ENCODE peak calls at places on chromosomes 5 and 9, in five cellular contexts. W is AG09319, H is neural crest cell, E is GM12878, Y is astrocyte. X is an unnamed sample.

GRCh38 chr5:32506809-32507208 is 62.3 kb upstream of the ZFR start:
- DNase-seq in H (no peak), W (peak), Y (peak), E (no peak), X (no peak)

GRCh38 chr5:178334856-178335255 is 102.3 kb upstream of the PHYKPL start:
- DNase-seq in H (no peak), Y (no peak), W (no peak), E (no peak), X (no peak)

GRCh38 chr9:126336350-126337335 is 10.0 kb downstream of the MVB12B start:
- DNase-seq in Y (no peak), E (no peak), W (no peak), H (no peak), X (no peak)

GRCh38 chr9:35116898-35117551 is 1.4 kb upstream of the ATOSB start:
- DNase-seq in W (peak), H (peak), E (no peak), Y (peak), X (peak)

GRCh38 chr5:140286424-140286823 is 16.5 kb downstream of the PFDN1 start:
- DNase-seq in H (no peak), Y (no peak), W (no peak), E (no peak), X (no peak)

GRCh38 chr5:17374157-17374556 is 123.9 kb upstream of the TAF11L2 start:
- DNase-seq in H (no peak), W (no peak), Y (peak), E (no peak), X (no peak)

GRCh38 chr5:173331287-173331686 is 3.1 kb upstream of the STC2 start:
- DNase-seq in Y (no peak), W (no peak), E (no peak), H (no peak), X (no peak)

GRCh38 chr5:31983851-31984250 is 190.3 kb downstream of the GOLPH3 start:
- DNase-seq in H (no peak), Y (peak), W (no peak), E (no peak), X (no peak)

GRCh38 chr9:16704489-16705111 is 165.9 kb downstream of the BNC2 start:
- DNase-seq in E (no peak), H (peak), W (peak), Y (no peak), X (no peak)

GRCh38 chr9:101271102-101271501 is 113.7 kb downstream of the BAAT start:
- DNase-seq in H (no peak), E (no peak), Y (no peak), W (no peak), X (no peak)

GRCh38 chr5:27845248-27845647 is 806.9 kb upstream of the CDH9 start:
- DNase-seq in Y (no peak), H (no peak), W (no peak), E (no peak), X (no peak)

GRCh38 chr5:154236-154635 is 37.1 kb upstream of the LRRC14B start:
- DNase-seq in H (no peak), E (no peak), W (no peak), Y (no peak), X (no peak)

GRCh38 chr9:135989722-135990467 is 28.7 kb upstream of the UBAC1 start:
- DNase-seq in E (no peak), Y (no peak), W (no peak), H (no peak), X (no peak)

GRCh38 chr5:16617272-16617973 is 626 bp upstream of the RETREG1 start:
- DNase-seq in H (no peak), E (no peak), Y (no peak), W (no peak), X (no peak)

GRCh38 chr9:134858051-134858841 is 22.4 kb upstream of the FCN2 start:
- DNase-seq in H (no peak), Y (peak), E (peak), W (no peak), X (peak)

GRCh38 chr5:129698661-129699060 is 49.2 kb upstream of the MINAR2 start:
- DNase-seq in Y (no peak), W (no peak), H (no peak), E (no peak), X (no peak)

GRCh38 chr5:44953078-44953477 is 144.3 kb downstream of the MRPS30 start:
- DNase-seq in W (no peak), E (no peak), Y (no peak), H (no peak), X (no peak)

GRCh38 chr9:75903785-75904360 is 13.4 kb downstream of the PCSK5 start:
- DNase-seq in Y (peak), H (no peak), E (no peak), W (no peak), X (no peak)

GRCh38 chr9:130128782-130129424 is 43.3 kb upstream of the NCS1 start:
- DNase-seq in Y (peak), E (peak), H (no peak), W (peak), X (peak)

GRCh38 chr5:149114403-149115312 is 26.6 kb upstream of the ABLIM3 start:
- DNase-seq in H (peak), W (peak), Y (peak), E (no peak), X (peak)

GRCh38 chr5:59254055-59254687 is 639.4 kb downstream of the PDE4D start:
- DNase-seq in H (no peak), E (no peak), Y (no peak), W (no peak), X (no peak)

GRCh38 chr5:108637110-108637509 is 110.6 kb upstream of the FER start:
- DNase-seq in H (no peak), W (no peak), E (no peak), Y (no peak), X (no peak)

GRCh38 chr9:17637229-17637628 is 58.4 kb downstream of the SH3GL2 start:
- DNase-seq in E (no peak), H (no peak), W (no peak), Y (no peak), X (no peak)

GRCh38 chr5:20276061-20276958 is 288.3 kb upstream of the CDH18 start:
- DNase-seq in H (no peak), E (no peak), W (no peak), Y (peak), X (no peak)

GRCh38 chr9:93043122-93043521 is 15.4 kb upstream of the SUSD3 start:
- DNase-seq in H (no peak), W (no peak), E (no peak), Y (no peak), X (no peak)

GRCh38 chr5:170310187-170310586 is 12.6 kb upstream of the LCP2 start:
- DNase-seq in E (no peak), H (no peak), W (no peak), Y (no peak), X (no peak)

GRCh38 chr9:124033967-124034366 is 22.4 kb downstream of the LHX2 start:
- DNase-seq in Y (no peak), H (no peak), W (no peak), E (no peak), X (no peak)

GRCh38 chr5:139193928-139194327 is 4.2 kb downstream of the SIL1 start:
- DNase-seq in Y (no peak), E (no peak), H (no peak), W (no peak), X (no peak)

GRCh38 chr9:84068872-84069271 is 88.3 kb downstream of the RMI1 start:
- DNase-seq in E (no peak), Y (no peak), W (no peak), H (no peak), X (no peak)

GRCh38 chr5:160280384-160281090 is 31.8 kb downstream of the CCNJL start:
- DNase-seq in W (no peak), H (no peak), Y (no peak), E (no peak), X (no peak)

GRCh38 chr5:42491699-42492098 is 68.5 kb downstream of the GHR start:
- DNase-seq in E (no peak), H (no peak), W (no peak), Y (peak), X (no peak)

GRCh38 chr9:110427497-110428104 is 89.9 kb upstream of the TXNDC8 start:
- DNase-seq in Y (peak), E (no peak), H (peak), W (no peak), X (peak)

GRCh38 chr5:35852084-35852734 is 4.5 kb upstream of the IL7R start:
- DNase-seq in E (peak), H (no peak), W (no peak), Y (no peak), X (no peak)

GRCh38 chr9:129569506-129570449 is 51.1 kb downstream of the C9orf50 start:
- DNase-seq in H (no peak), W (no peak), E (no peak), Y (peak), X (no peak)

GRCh38 chr9:129656795-129657390 is 8.6 kb upstream of the PRRX2 start:
- DNase-seq in W (no peak), Y (peak), E (no peak), H (no peak), X (no peak)

GRCh38 chr5:181160144-181160754 is 12.9 kb downstream of the OR2V2 start:
- DNase-seq in Y (peak), W (no peak), E (no peak), H (no peak), X (no peak)

GRCh38 chr5:78718827-78719226 is 70.3 kb upstream of the LHFPL2 start:
- DNase-seq in H (no peak), W (no peak), Y (no peak), E (no peak), X (no peak)

GRCh38 chr9:26264709-26265601 is 586.7 kb upstream of the TUSC1 start:
- DNase-seq in H (no peak), W (peak), Y (peak), E (no peak), X (no peak)

GRCh38 chr5:151183451-151184245 is 26.1 kb upstream of the ANXA6 start:
- DNase-seq in H (no peak), W (no peak), Y (no peak), E (no peak), X (no peak)

GRCh38 chr9:88197016-88197415 is 58.7 kb upstream of the SPATA31C2 start:
- DNase-seq in Y (peak), W (peak), H (no peak), E (no peak), X (no peak)

DNA sequence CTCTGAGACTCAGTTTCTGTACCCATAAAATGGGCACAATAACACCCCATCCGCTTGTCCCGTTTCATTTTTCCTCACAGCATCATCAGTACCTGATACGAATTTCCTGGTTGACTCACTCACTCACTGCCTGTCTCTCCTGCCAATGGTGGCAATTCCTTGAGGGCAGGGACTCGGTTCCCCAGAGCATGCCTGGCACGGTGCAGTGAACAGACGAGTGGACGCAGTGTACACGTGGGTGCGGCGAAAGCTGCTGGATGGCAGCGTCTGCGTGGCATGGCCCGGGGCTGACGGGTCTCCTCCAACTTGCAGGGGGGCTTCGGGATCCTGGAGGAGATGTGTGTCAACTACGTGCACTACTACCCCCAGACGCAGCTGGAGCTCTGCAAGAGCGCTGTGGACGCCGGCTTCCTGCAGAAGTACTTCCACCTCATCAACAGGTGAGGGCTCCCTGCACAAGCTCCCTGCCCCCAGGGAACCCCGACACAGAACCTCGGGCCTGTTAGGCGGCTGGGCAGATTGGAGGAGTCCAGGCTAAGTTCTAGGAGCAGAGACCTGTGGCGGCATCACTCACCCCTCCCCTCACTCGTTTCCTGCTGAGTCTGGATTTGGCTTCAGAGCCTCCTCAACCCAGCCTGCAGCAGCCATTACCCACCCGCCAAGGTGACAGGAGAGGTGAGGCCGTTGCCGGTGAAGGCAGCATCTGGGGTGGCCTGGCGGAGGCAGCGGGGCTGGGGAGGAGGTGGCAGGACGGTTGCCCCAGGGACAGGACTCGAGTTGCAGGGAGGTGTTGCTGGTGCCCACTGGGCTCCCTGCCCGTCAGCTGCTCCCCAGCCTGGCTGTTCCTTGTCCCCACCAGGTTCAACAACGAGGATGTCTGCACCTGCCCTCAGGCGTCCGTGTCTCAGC is 20.3 kb downstream of the DBH start:
- DNase-seq in Y (no peak), H (no peak), W (no peak), E (no peak), X (no peak)
- TF ChIP-seq CTCF in Y (no peak), H (no peak), W (no peak), E (no peak), X (no peak)

DNA sequence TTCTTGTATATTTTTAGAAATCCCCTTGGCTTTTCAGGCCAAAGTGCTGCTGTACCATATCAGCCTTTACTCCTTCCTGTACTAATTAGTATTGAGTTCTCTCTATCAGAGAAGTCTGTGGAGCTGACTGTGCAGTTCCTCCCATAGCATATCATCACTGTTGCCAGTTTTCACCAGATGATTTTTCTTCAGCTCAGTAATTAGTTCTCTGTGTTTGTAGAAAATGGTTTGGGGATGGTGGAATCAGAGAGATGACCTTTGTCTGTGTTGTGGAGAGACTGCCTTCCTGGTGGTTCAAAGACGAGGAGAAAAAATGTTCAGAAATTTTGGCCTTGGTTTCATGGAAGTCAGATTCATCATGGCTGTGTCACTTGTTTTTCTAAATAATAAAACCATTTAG is 227.5 kb upstream of the ACTBL2 start:
- DNase-seq in W (no peak), Y (peak), H (no peak), E (no peak), X (no peak)
- TF ChIP-seq CTCF in W (no peak), Y (no peak), H (no peak), E (no peak), X (no peak)

GRCh38 chr9:20623021-20623747 is 885 bp upstream of the MLLT3 start:
- DNase-seq in H (no peak), W (no peak), Y (no peak), E (no peak), X (no peak)

GRCh38 chr9:20624201-20625002 is 2.1 kb upstream of the MLLT3 start:
- DNase-seq in H (peak), W (peak), Y (peak), E (peak), X (peak)

GRCh38 chr9:20622330-20623020 is at the start of gene MLLT3:
- DNase-seq in Y (peak), E (peak), W (peak), H (peak), X (peak)

GRCh38 chr9:20623748-20624124 is 1.4 kb upstream of the MLLT3 start:
- DNase-seq in E (no peak), Y (no peak), W (no peak), H (no peak), X (no peak)

GRCh38 chr9:20625003-20625349 is 2.7 kb upstream of the MLLT3 start:
- DNase-seq in E (no peak), H (no peak), W (no peak), Y (no peak), X (no peak)
- TF ChIP-seq CTCF in E (no peak), H (no peak), W (no peak), Y (no peak), X (no peak)

GRCh38 chr5:142107729-142108431 is 699 bp upstream of the NDFIP1 start:
- DNase-seq in W (no peak), Y (no peak), H (no peak), E (no peak), X (no peak)

GRCh38 chr5:142109356-142110045 is 922 bp downstream of the NDFIP1 start:
- DNase-seq in E (no peak), H (no peak), Y (no peak), W (no peak), X (no peak)

GRCh38 chr5:142108432-142109355 is at the start of gene NDFIP1:
- DNase-seq in H (peak), E (no peak), Y (peak), W (peak), X (no peak)

GRCh38 chr5:142110988-142111687 is 2.6 kb downstream of the NDFIP1 start:
- DNase-seq in W (no peak), E (no peak), Y (no peak), H (no peak), X (no peak)

GRCh38 chr5:142110046-142110531 is 1.5 kb downstream of the NDFIP1 start:
- DNase-seq in H (no peak), Y (peak), W (no peak), E (peak), X (no peak)
- TF ChIP-seq CTCF in H (no peak), Y (peak), W (peak), E (no peak), X (no peak)

DNA sequence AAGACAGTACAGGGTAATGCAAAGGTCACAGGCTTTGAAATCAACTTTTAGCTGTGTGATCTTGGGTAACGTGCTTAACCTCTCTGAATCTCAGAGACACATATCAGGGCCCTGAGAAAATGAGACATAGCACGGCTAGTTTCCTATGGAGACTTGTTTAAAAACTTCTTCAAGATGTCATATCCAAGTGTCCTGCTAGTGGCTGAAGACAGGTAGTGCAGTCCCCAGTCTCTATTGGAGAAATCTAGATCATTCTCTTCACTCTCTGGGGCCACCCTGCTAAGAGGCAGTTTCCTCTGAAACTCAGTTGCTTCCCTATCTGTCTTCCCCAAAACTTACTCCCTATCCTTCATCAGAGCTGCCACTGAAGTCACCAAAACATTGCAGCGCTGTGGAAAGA is 30.3 kb upstream of the GRXCR2 start:
- DNase-seq in Y (no peak), E (no peak), W (no peak), H (no peak), X (no peak)
- TF ChIP-seq CTCF in Y (peak), E (no peak), W (no peak), H (peak), X (peak)

X was measured in GM12864.